ENCODE peak calls at places on chromosomes 16 and 17, in eight cellular contexts. One of them, this sample, is unnamed.

GRCh38 chr17:61349350-61349749 is 50.3 kb upstream of the TBX2 start:
- DNase-seq in fibroblast of lung: no peak
- DNase-seq in body of pancreas: no peak
- DNase-seq in thoracic aorta: no peak
- DNase-seq in tibial artery: no peak
- DNase-seq in mesenchymal stem cell: no peak
- DNase-seq in sigmoid colon: no peak
- DNase-seq in HCT116: no peak
- DNase-seq in this sample: no peak

GRCh38 chr16:82641336-82641984 is 14.7 kb downstream of the CDH13 start:
- DNase-seq in thoracic aorta: no peak
- DNase-seq in sigmoid colon: no peak
- DNase-seq in body of pancreas: no peak
- DNase-seq in tibial artery: no peak
- DNase-seq in fibroblast of lung: peak; percentile 69
- DNase-seq in HCT116: no peak
- DNase-seq in mesenchymal stem cell: peak; percentile 29
- DNase-seq in this sample: no peak

GRCh38 chr16:907819-908218 is 63.0 kb downstream of the LMF1 start:
- DNase-seq in fibroblast of lung: no peak
- DNase-seq in mesenchymal stem cell: no peak
- DNase-seq in body of pancreas: no peak
- DNase-seq in thoracic aorta: no peak
- DNase-seq in sigmoid colon: no peak
- DNase-seq in tibial artery: no peak
- DNase-seq in HCT116: no peak
- DNase-seq in this sample: no peak

GRCh38 chr16:31471875-31472558 is at the start of gene TGFB1I1:
- DNase-seq in thoracic aorta: no peak
- DNase-seq in fibroblast of lung: peak; percentile 87
- DNase-seq in body of pancreas: no peak
- DNase-seq in mesenchymal stem cell: peak; percentile 78
- DNase-seq in sigmoid colon: peak; percentile 94
- DNase-seq in HCT116: no peak
- DNase-seq in tibial artery: peak; percentile 59
- DNase-seq in this sample: peak; percentile 44

GRCh38 chr17:55442953-55443683 is 21.5 kb upstream of the MMD start:
- DNase-seq in body of pancreas: no peak
- DNase-seq in sigmoid colon: peak; percentile 77
- DNase-seq in thoracic aorta: no peak
- DNase-seq in HCT116: no peak
- DNase-seq in tibial artery: no peak
- DNase-seq in mesenchymal stem cell: peak; percentile 84
- DNase-seq in fibroblast of lung: peak; percentile 87
- DNase-seq in this sample: no peak

GRCh38 chr16:22674832-22675191 is 139.2 kb upstream of the HS3ST2 start:
- DNase-seq in HCT116: no peak
- DNase-seq in tibial artery: no peak
- DNase-seq in body of pancreas: no peak
- DNase-seq in sigmoid colon: peak; percentile 37
- DNase-seq in mesenchymal stem cell: no peak
- DNase-seq in thoracic aorta: no peak
- DNase-seq in fibroblast of lung: no peak
- DNase-seq in this sample: no peak

GRCh38 chr16:68792465-68793324 is 50.6 kb upstream of the TANGO6 start:
- DNase-seq in thoracic aorta: no peak
- DNase-seq in body of pancreas: peak; percentile 76
- DNase-seq in fibroblast of lung: peak; percentile 66
- DNase-seq in tibial artery: no peak
- DNase-seq in mesenchymal stem cell: peak; percentile 26
- DNase-seq in sigmoid colon: no peak
- DNase-seq in HCT116: no peak
- DNase-seq in this sample: no peak

GRCh38 chr17:35947156-35947585 is 3.7 kb upstream of the LYZL6 start:
- DNase-seq in HCT116: peak; percentile 46
- DNase-seq in thoracic aorta: no peak
- DNase-seq in body of pancreas: peak; percentile 53
- DNase-seq in sigmoid colon: no peak
- DNase-seq in fibroblast of lung: peak; percentile 33
- DNase-seq in mesenchymal stem cell: peak; percentile 44
- DNase-seq in tibial artery: peak; percentile 34
- DNase-seq in this sample: no peak

GRCh38 chr17:77735341-77736206 is 222.9 kb upstream of the TNRC6C start:
- DNase-seq in thoracic aorta: peak; percentile 41
- DNase-seq in body of pancreas: no peak
- DNase-seq in fibroblast of lung: peak; percentile 73
- DNase-seq in mesenchymal stem cell: no peak
- DNase-seq in sigmoid colon: peak; percentile 83
- DNase-seq in HCT116: no peak
- DNase-seq in tibial artery: peak; percentile 49
- DNase-seq in this sample: no peak

GRCh38 chr16:64705443-64705842 is 416.4 kb downstream of the CDH11 start:
- DNase-seq in mesenchymal stem cell: peak; percentile 66
- DNase-seq in body of pancreas: no peak
- DNase-seq in fibroblast of lung: no peak
- DNase-seq in sigmoid colon: no peak
- DNase-seq in thoracic aorta: no peak
- DNase-seq in tibial artery: no peak
- DNase-seq in HCT116: no peak
- DNase-seq in this sample: no peak

GRCh38 chr17:79090503-79091372 is 16.1 kb downstream of the ENGASE start:
- DNase-seq in body of pancreas: no peak
- DNase-seq in fibroblast of lung: peak; percentile 4
- DNase-seq in thoracic aorta: no peak
- DNase-seq in mesenchymal stem cell: no peak
- DNase-seq in tibial artery: no peak
- DNase-seq in HCT116: no peak
- DNase-seq in sigmoid colon: no peak
- DNase-seq in this sample: no peak

GRCh38 chr16:56847173-56847948 is 17.6 kb upstream of the SLC12A3 start:
- DNase-seq in mesenchymal stem cell: no peak
- DNase-seq in sigmoid colon: no peak
- DNase-seq in thoracic aorta: no peak
- DNase-seq in tibial artery: no peak
- DNase-seq in fibroblast of lung: no peak
- DNase-seq in HCT116: no peak
- DNase-seq in body of pancreas: no peak
- DNase-seq in this sample: no peak

GRCh38 chr17:57051886-57052342 is 33.1 kb upstream of the AKAP1 start:
- DNase-seq in tibial artery: no peak
- DNase-seq in sigmoid colon: peak; percentile 68
- DNase-seq in body of pancreas: no peak
- DNase-seq in thoracic aorta: no peak
- DNase-seq in mesenchymal stem cell: no peak
- DNase-seq in fibroblast of lung: no peak
- DNase-seq in HCT116: no peak
- DNase-seq in this sample: no peak

GRCh38 chr17:49365667-49366066 is 3.6 kb upstream of the ZNF652 start:
- DNase-seq in body of pancreas: peak; percentile 13
- DNase-seq in thoracic aorta: no peak
- DNase-seq in mesenchymal stem cell: peak; percentile 24
- DNase-seq in tibial artery: no peak
- DNase-seq in sigmoid colon: no peak
- DNase-seq in HCT116: peak; percentile 65
- DNase-seq in fibroblast of lung: no peak
- DNase-seq in this sample: no peak

GRCh38 chr16:30997000-30997886 is 12.2 kb downstream of the HSD3B7 start:
- DNase-seq in fibroblast of lung: peak; percentile 64
- DNase-seq in HCT116: peak; percentile 43
- DNase-seq in thoracic aorta: peak; percentile 45
- DNase-seq in sigmoid colon: peak; percentile 95
- DNase-seq in body of pancreas: peak; percentile 83
- DNase-seq in tibial artery: peak; percentile 81
- DNase-seq in mesenchymal stem cell: peak; percentile 72
- DNase-seq in this sample: peak; percentile 69

GRCh38 chr16:11283820-11284248 is 2.7 kb upstream of the PRM1 start:
- DNase-seq in mesenchymal stem cell: peak; percentile 43
- DNase-seq in tibial artery: no peak
- DNase-seq in body of pancreas: no peak
- DNase-seq in fibroblast of lung: no peak
- DNase-seq in sigmoid colon: no peak
- DNase-seq in thoracic aorta: no peak
- DNase-seq in HCT116: no peak
- DNase-seq in this sample: no peak

GRCh38 chr16:71698491-71698890 is 26.0 kb downstream of the PHLPP2 start:
- DNase-seq in sigmoid colon: no peak
- DNase-seq in fibroblast of lung: no peak
- DNase-seq in mesenchymal stem cell: no peak
- DNase-seq in thoracic aorta: no peak
- DNase-seq in body of pancreas: no peak
- DNase-seq in HCT116: no peak
- DNase-seq in tibial artery: no peak
- DNase-seq in this sample: no peak

GRCh38 chr16:81006472-81007311 is at the start of the genes CENPN and CMC2:
- DNase-seq in HCT116: peak; percentile 100
- DNase-seq in fibroblast of lung: peak; percentile 99
- DNase-seq in sigmoid colon: peak; percentile 100
- DNase-seq in thoracic aorta: peak; percentile 99
- DNase-seq in mesenchymal stem cell: peak; percentile 99
- DNase-seq in tibial artery: peak; percentile 100
- DNase-seq in body of pancreas: peak; percentile 100
- DNase-seq in this sample: peak; percentile 99

GRCh38 chr17:78839762-78840529 is 668 bp downstream of the USP36 start:
- DNase-seq in tibial artery: peak; percentile 34
- DNase-seq in fibroblast of lung: peak; percentile 81
- DNase-seq in body of pancreas: peak; percentile 43
- DNase-seq in mesenchymal stem cell: peak; percentile 84
- DNase-seq in thoracic aorta: no peak
- DNase-seq in sigmoid colon: peak; percentile 79
- DNase-seq in HCT116: no peak
- DNase-seq in this sample: no peak

GRCh38 chr16:54424043-54424451 is 137.5 kb upstream of the IRX3 start:
- DNase-seq in tibial artery: no peak
- DNase-seq in thoracic aorta: no peak
- DNase-seq in HCT116: no peak
- DNase-seq in mesenchymal stem cell: no peak
- DNase-seq in body of pancreas: no peak
- DNase-seq in sigmoid colon: no peak
- DNase-seq in fibroblast of lung: no peak
- DNase-seq in this sample: no peak

GRCh38 chr16:24729967-24730815 is 740 bp downstream of the TNRC6A start:
- DNase-seq in HCT116: no peak
- DNase-seq in sigmoid colon: peak; percentile 65
- DNase-seq in body of pancreas: peak; percentile 20
- DNase-seq in thoracic aorta: no peak
- DNase-seq in mesenchymal stem cell: peak; percentile 49
- DNase-seq in tibial artery: no peak
- DNase-seq in fibroblast of lung: peak; percentile 39
- DNase-seq in this sample: no peak

GRCh38 chr16:988465-989353 is 7.1 kb downstream of the SOX8 start:
- DNase-seq in fibroblast of lung: no peak
- DNase-seq in HCT116: no peak
- DNase-seq in thoracic aorta: no peak
- DNase-seq in sigmoid colon: no peak
- DNase-seq in tibial artery: no peak
- DNase-seq in mesenchymal stem cell: no peak
- DNase-seq in body of pancreas: no peak
- DNase-seq in this sample: peak; percentile 53

GRCh38 chr16:85709766-85710423 is 21.1 kb upstream of the GINS2 start:
- DNase-seq in sigmoid colon: no peak
- DNase-seq in body of pancreas: no peak
- DNase-seq in tibial artery: no peak
- DNase-seq in mesenchymal stem cell: no peak
- DNase-seq in thoracic aorta: no peak
- DNase-seq in fibroblast of lung: no peak
- DNase-seq in HCT116: no peak
- DNase-seq in this sample: no peak
- H3K4me1 ChIP-seq in sigmoid colon: no peaks in the 10 kb centered on the region
- H3K4me1 ChIP-seq in body of pancreas: no peaks in the 10 kb centered on the region
- H3K4me1 ChIP-seq in tibial artery: no peaks in the 10 kb centered on the region
- H3K4me1 ChIP-seq in mesenchymal stem cell: no peaks in the 10 kb centered on the region
- H3K4me1 ChIP-seq in thoracic aorta: no peaks in the 10 kb centered on the region
- H3K4me1 ChIP-seq in fibroblast of lung: no peaks in the 10 kb centered on the region
- H3K4me1 ChIP-seq in HCT116: no peaks in the 10 kb centered on the region
- H3K4me1 ChIP-seq in this sample: no peaks in the 10 kb centered on the region

GRCh38 chr16:74450967-74451760 is 29.9 kb upstream of the CLEC18B start:
- DNase-seq in thoracic aorta: no peak
- DNase-seq in fibroblast of lung: no peak
- DNase-seq in HCT116: no peak
- DNase-seq in body of pancreas: no peak
- DNase-seq in tibial artery: no peak
- DNase-seq in mesenchymal stem cell: no peak
- DNase-seq in sigmoid colon: no peak
- DNase-seq in this sample: no peak
- H3K36me3 ChIP-seq in thoracic aorta: peaks cover 18% of the 10 kb centered on the region
- H3K36me3 ChIP-seq in fibroblast of lung: peaks cover 11% of the 10 kb centered on the region
- H3K36me3 ChIP-seq in HCT116: peaks cover 28% of the 10 kb centered on the region
- H3K36me3 ChIP-seq in body of pancreas: peaks cover 22% of the 10 kb centered on the region
- H3K36me3 ChIP-seq in tibial artery: peaks cover 84% of the 10 kb centered on the region
- H3K36me3 ChIP-seq in mesenchymal stem cell: peaks cover 41% of the 10 kb centered on the region
- H3K36me3 ChIP-seq in sigmoid colon: peaks cover 63% of the 10 kb centered on the region
- H3K36me3 ChIP-seq in this sample: no peaks in the 10 kb centered on the region

GRCh38 chr17:16197276-16197675 is 18.1 kb downstream of the NCOR1 start:
- DNase-seq in mesenchymal stem cell: peak; percentile 40
- DNase-seq in tibial artery: no peak
- DNase-seq in sigmoid colon: no peak
- DNase-seq in thoracic aorta: no peak
- DNase-seq in fibroblast of lung: no peak
- DNase-seq in body of pancreas: no peak
- DNase-seq in HCT116: no peak
- DNase-seq in this sample: no peak
- H3K27ac ChIP-seq in mesenchymal stem cell: no peak overlapping the region
- H3K27ac ChIP-seq in tibial artery: no peak overlapping the region
- H3K27ac ChIP-seq in sigmoid colon: no peak overlapping the region
- H3K27ac ChIP-seq in thoracic aorta: no peak overlapping the region
- H3K27ac ChIP-seq in fibroblast of lung: no peak overlapping the region
- H3K27ac ChIP-seq in body of pancreas: no peak overlapping the region
- H3K27ac ChIP-seq in HCT116: no peak overlapping the region
- H3K27ac ChIP-seq in this sample: no peak overlapping the region

DNA sequence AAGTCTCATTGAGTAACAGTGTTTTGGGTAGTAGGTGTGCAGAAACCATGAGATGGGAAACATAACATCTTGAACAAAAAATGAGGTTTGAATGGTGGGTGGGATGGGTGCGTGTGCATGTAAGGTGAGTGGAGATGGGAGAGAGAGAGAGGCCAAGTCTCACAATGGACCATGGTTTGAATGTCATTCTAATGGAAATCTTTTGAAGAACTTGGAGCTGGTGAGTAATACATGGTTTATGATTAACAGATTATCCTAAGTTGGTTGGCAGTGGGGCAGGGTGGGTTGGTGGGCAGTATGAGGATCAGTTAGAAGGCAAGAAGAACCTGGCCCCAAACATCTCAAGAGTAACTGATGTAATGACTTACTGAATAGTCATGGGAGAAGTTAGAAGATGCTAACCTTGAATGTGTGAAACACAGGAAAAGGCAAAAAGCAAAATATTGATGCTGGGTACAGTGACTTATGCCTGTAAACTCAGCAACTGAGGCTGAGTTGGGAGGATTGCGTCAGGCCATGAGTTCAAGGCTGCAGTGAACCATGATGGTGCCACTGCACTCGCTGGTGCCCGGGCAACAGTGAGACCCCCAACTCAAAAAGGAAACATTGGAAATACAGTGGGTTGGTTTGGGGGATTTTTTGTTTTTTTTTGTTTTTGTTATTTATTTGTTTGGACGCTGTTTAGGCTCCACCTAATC is 32.7 kb downstream of the ZNF207 start:
- DNase-seq in sigmoid colon: no peak
- DNase-seq in fibroblast of lung: no peak
- DNase-seq in mesenchymal stem cell: no peak
- DNase-seq in tibial artery: no peak
- DNase-seq in HCT116: no peak
- DNase-seq in body of pancreas: no peak
- DNase-seq in thoracic aorta: no peak
- DNase-seq in this sample: no peak
- H3K4me1 ChIP-seq in sigmoid colon: no peaks in the 10 kb centered on the region
- H3K4me1 ChIP-seq in fibroblast of lung: no peaks in the 10 kb centered on the region
- H3K4me1 ChIP-seq in mesenchymal stem cell: peaks cover 4% of the 10 kb centered on the region
- H3K4me1 ChIP-seq in tibial artery: no peaks in the 10 kb centered on the region
- H3K4me1 ChIP-seq in HCT116: no peaks in the 10 kb centered on the region
- H3K4me1 ChIP-seq in body of pancreas: peaks cover 8% of the 10 kb centered on the region
- H3K4me1 ChIP-seq in thoracic aorta: no peaks in the 10 kb centered on the region
- H3K4me1 ChIP-seq in this sample: no peaks in the 10 kb centered on the region